ENCODE peak calls at places on chromosomes 11 and 22, in nine cellular contexts. One of them, this sample, is unnamed.

GRCh38 chr22:30382340-30382739 is 4.9 kb downstream of the RNF215 start:
- DNase-seq in transverse colon: no peak
- DNase-seq in posterior cingulate gyrus: no peak
- DNase-seq in stimulated activated CD4-positive, alpha-beta T cell treated with anti-CD3 and anti-CD28 coated beads, Interleukin-12 subunit alpha, Interleukin-12 subunit beta, amount 100 ng/mL, for 48 hours: no peak
- DNase-seq in activated B cell treated with CpG ODN at 0.5 μM for 24 hours: no peak
- DNase-seq in left lung: no peak
- DNase-seq in NCI-H1048: no peak
- DNase-seq in GM23338: no peak
- DNase-seq in germinal center: no peak
- DNase-seq in this sample: no peak

GRCh38 chr11:70203749-70204465 is 811 bp downstream of the FADD start:
- DNase-seq in activated B cell treated with CpG ODN at 0.5 μM for 24 hours: peak
- DNase-seq in NCI-H1048: no peak
- DNase-seq in germinal center: peak
- DNase-seq in stimulated activated CD4-positive, alpha-beta T cell treated with anti-CD3 and anti-CD28 coated beads, Interleukin-12 subunit alpha, Interleukin-12 subunit beta, amount 100 ng/mL, for 48 hours: peak
- DNase-seq in left lung: no peak
- DNase-seq in GM23338: peak
- DNase-seq in transverse colon: peak
- DNase-seq in posterior cingulate gyrus: peak
- DNase-seq in this sample: peak

GRCh38 chr11:80562726-80563125 is 1121.9 kb upstream of the TENM4 start:
- DNase-seq in activated B cell treated with CpG ODN at 0.5 μM for 24 hours: no peak
- DNase-seq in transverse colon: no peak
- DNase-seq in posterior cingulate gyrus: no peak
- DNase-seq in NCI-H1048: no peak
- DNase-seq in GM23338: peak
- DNase-seq in left lung: no peak
- DNase-seq in stimulated activated CD4-positive, alpha-beta T cell treated with anti-CD3 and anti-CD28 coated beads, Interleukin-12 subunit alpha, Interleukin-12 subunit beta, amount 100 ng/mL, for 48 hours: no peak
- DNase-seq in germinal center: no peak
- DNase-seq in this sample: no peak

GRCh38 chr11:57735655-57736298 is 5.5 kb upstream of the SELENOH start:
- DNase-seq in transverse colon: peak
- DNase-seq in left lung: no peak
- DNase-seq in stimulated activated CD4-positive, alpha-beta T cell treated with anti-CD3 and anti-CD28 coated beads, Interleukin-12 subunit alpha, Interleukin-12 subunit beta, amount 100 ng/mL, for 48 hours: no peak
- DNase-seq in GM23338: peak
- DNase-seq in posterior cingulate gyrus: no peak
- DNase-seq in germinal center: no peak
- DNase-seq in NCI-H1048: no peak
- DNase-seq in activated B cell treated with CpG ODN at 0.5 μM for 24 hours: no peak
- DNase-seq in this sample: no peak

GRCh38 chr11:68142028-68142412 is 20.8 kb upstream of the CHKA start:
- DNase-seq in germinal center: peak
- DNase-seq in activated B cell treated with CpG ODN at 0.5 μM for 24 hours: no peak
- DNase-seq in posterior cingulate gyrus: no peak
- DNase-seq in transverse colon: no peak
- DNase-seq in GM23338: no peak
- DNase-seq in NCI-H1048: no peak
- DNase-seq in left lung: peak
- DNase-seq in stimulated activated CD4-positive, alpha-beta T cell treated with anti-CD3 and anti-CD28 coated beads, Interleukin-12 subunit alpha, Interleukin-12 subunit beta, amount 100 ng/mL, for 48 hours: peak
- DNase-seq in this sample: peak

GRCh38 chr22:48488149-48488551 is 1339.5 kb downstream of the BRD1 start:
- DNase-seq in NCI-H1048: no peak
- DNase-seq in transverse colon: no peak
- DNase-seq in posterior cingulate gyrus: peak
- DNase-seq in GM23338: no peak
- DNase-seq in germinal center: no peak
- DNase-seq in stimulated activated CD4-positive, alpha-beta T cell treated with anti-CD3 and anti-CD28 coated beads, Interleukin-12 subunit alpha, Interleukin-12 subunit beta, amount 100 ng/mL, for 48 hours: no peak
- DNase-seq in activated B cell treated with CpG ODN at 0.5 μM for 24 hours: no peak
- DNase-seq in left lung: peak
- DNase-seq in this sample: no peak

GRCh38 chr11:115941481-115941993 is 437.3 kb upstream of the CADM1 start:
- DNase-seq in left lung: peak
- DNase-seq in GM23338: no peak
- DNase-seq in stimulated activated CD4-positive, alpha-beta T cell treated with anti-CD3 and anti-CD28 coated beads, Interleukin-12 subunit alpha, Interleukin-12 subunit beta, amount 100 ng/mL, for 48 hours: no peak
- DNase-seq in activated B cell treated with CpG ODN at 0.5 μM for 24 hours: no peak
- DNase-seq in transverse colon: peak
- DNase-seq in NCI-H1048: no peak
- DNase-seq in germinal center: no peak
- DNase-seq in posterior cingulate gyrus: peak
- DNase-seq in this sample: no peak

GRCh38 chr22:30253205-30253852 is 6.8 kb upstream of the LIF start:
- DNase-seq in germinal center: no peak
- DNase-seq in stimulated activated CD4-positive, alpha-beta T cell treated with anti-CD3 and anti-CD28 coated beads, Interleukin-12 subunit alpha, Interleukin-12 subunit beta, amount 100 ng/mL, for 48 hours: no peak
- DNase-seq in GM23338: no peak
- DNase-seq in NCI-H1048: no peak
- DNase-seq in transverse colon: peak
- DNase-seq in activated B cell treated with CpG ODN at 0.5 μM for 24 hours: no peak
- DNase-seq in posterior cingulate gyrus: no peak
- DNase-seq in left lung: peak
- DNase-seq in this sample: no peak

GRCh38 chr22:24994070-24994763 is 41.7 kb downstream of the KIAA1671 start:
- DNase-seq in GM23338: peak
- DNase-seq in NCI-H1048: no peak
- DNase-seq in transverse colon: peak
- DNase-seq in germinal center: no peak
- DNase-seq in posterior cingulate gyrus: no peak
- DNase-seq in left lung: peak
- DNase-seq in stimulated activated CD4-positive, alpha-beta T cell treated with anti-CD3 and anti-CD28 coated beads, Interleukin-12 subunit alpha, Interleukin-12 subunit beta, amount 100 ng/mL, for 48 hours: peak
- DNase-seq in activated B cell treated with CpG ODN at 0.5 μM for 24 hours: no peak
- DNase-seq in this sample: no peak

GRCh38 chr11:121067453-121067852 is 33.6 kb upstream of the TECTA start:
- DNase-seq in stimulated activated CD4-positive, alpha-beta T cell treated with anti-CD3 and anti-CD28 coated beads, Interleukin-12 subunit alpha, Interleukin-12 subunit beta, amount 100 ng/mL, for 48 hours: no peak
- DNase-seq in activated B cell treated with CpG ODN at 0.5 μM for 24 hours: no peak
- DNase-seq in transverse colon: no peak
- DNase-seq in GM23338: no peak
- DNase-seq in NCI-H1048: no peak
- DNase-seq in posterior cingulate gyrus: no peak
- DNase-seq in left lung: no peak
- DNase-seq in germinal center: no peak
- DNase-seq in this sample: no peak

GRCh38 chr11:14638561-14638960 is 5.0 kb upstream of the PDE3B start:
- DNase-seq in NCI-H1048: no peak
- DNase-seq in left lung: no peak
- DNase-seq in transverse colon: peak
- DNase-seq in posterior cingulate gyrus: no peak
- DNase-seq in GM23338: no peak
- DNase-seq in germinal center: no peak
- DNase-seq in activated B cell treated with CpG ODN at 0.5 μM for 24 hours: no peak
- DNase-seq in stimulated activated CD4-positive, alpha-beta T cell treated with anti-CD3 and anti-CD28 coated beads, Interleukin-12 subunit alpha, Interleukin-12 subunit beta, amount 100 ng/mL, for 48 hours: no peak
- DNase-seq in this sample: no peak

GRCh38 chr11:87368876-87369480 is 331.2 kb downstream of the TMEM135 start:
- DNase-seq in activated B cell treated with CpG ODN at 0.5 μM for 24 hours: no peak
- DNase-seq in left lung: no peak
- DNase-seq in posterior cingulate gyrus: no peak
- DNase-seq in GM23338: peak
- DNase-seq in germinal center: no peak
- DNase-seq in transverse colon: no peak
- DNase-seq in stimulated activated CD4-positive, alpha-beta T cell treated with anti-CD3 and anti-CD28 coated beads, Interleukin-12 subunit alpha, Interleukin-12 subunit beta, amount 100 ng/mL, for 48 hours: no peak
- DNase-seq in NCI-H1048: no peak
- DNase-seq in this sample: no peak

GRCh38 chr22:37485006-37485713 is 1.0 kb downstream of the MFNG start:
- DNase-seq in posterior cingulate gyrus: no peak
- DNase-seq in activated B cell treated with CpG ODN at 0.5 μM for 24 hours: peak
- DNase-seq in stimulated activated CD4-positive, alpha-beta T cell treated with anti-CD3 and anti-CD28 coated beads, Interleukin-12 subunit alpha, Interleukin-12 subunit beta, amount 100 ng/mL, for 48 hours: peak
- DNase-seq in germinal center: peak
- DNase-seq in transverse colon: no peak
- DNase-seq in left lung: peak
- DNase-seq in GM23338: no peak
- DNase-seq in NCI-H1048: no peak
- DNase-seq in this sample: peak

GRCh38 chr11:78651136-78651775 is 76.6 kb upstream of the NARS2 start:
- DNase-seq in NCI-H1048: no peak
- DNase-seq in left lung: no peak
- DNase-seq in GM23338: peak
- DNase-seq in activated B cell treated with CpG ODN at 0.5 μM for 24 hours: no peak
- DNase-seq in stimulated activated CD4-positive, alpha-beta T cell treated with anti-CD3 and anti-CD28 coated beads, Interleukin-12 subunit alpha, Interleukin-12 subunit beta, amount 100 ng/mL, for 48 hours: no peak
- DNase-seq in posterior cingulate gyrus: no peak
- DNase-seq in germinal center: no peak
- DNase-seq in transverse colon: no peak
- DNase-seq in this sample: no peak

GRCh38 chr11:22666700-22667439 is 459 bp downstream of the GAS2 start:
- DNase-seq in stimulated activated CD4-positive, alpha-beta T cell treated with anti-CD3 and anti-CD28 coated beads, Interleukin-12 subunit alpha, Interleukin-12 subunit beta, amount 100 ng/mL, for 48 hours: no peak
- DNase-seq in NCI-H1048: no peak
- DNase-seq in activated B cell treated with CpG ODN at 0.5 μM for 24 hours: no peak
- DNase-seq in germinal center: no peak
- DNase-seq in left lung: peak
- DNase-seq in GM23338: peak
- DNase-seq in posterior cingulate gyrus: peak
- DNase-seq in transverse colon: peak
- DNase-seq in this sample: no peak

GRCh38 chr11:97567801-97568200 is 1178.0 kb downstream of the JRKL start:
- DNase-seq in GM23338: no peak
- DNase-seq in posterior cingulate gyrus: no peak
- DNase-seq in germinal center: no peak
- DNase-seq in NCI-H1048: no peak
- DNase-seq in activated B cell treated with CpG ODN at 0.5 μM for 24 hours: no peak
- DNase-seq in transverse colon: no peak
- DNase-seq in stimulated activated CD4-positive, alpha-beta T cell treated with anti-CD3 and anti-CD28 coated beads, Interleukin-12 subunit alpha, Interleukin-12 subunit beta, amount 100 ng/mL, for 48 hours: no peak
- DNase-seq in left lung: no peak
- DNase-seq in this sample: no peak

GRCh38 chr11:27406498-27407354 is 43.7 kb upstream of the CCDC34 start:
- DNase-seq in germinal center: no peak
- DNase-seq in activated B cell treated with CpG ODN at 0.5 μM for 24 hours: no peak
- DNase-seq in left lung: no peak
- DNase-seq in GM23338: no peak
- DNase-seq in NCI-H1048: no peak
- DNase-seq in transverse colon: no peak
- DNase-seq in stimulated activated CD4-positive, alpha-beta T cell treated with anti-CD3 and anti-CD28 coated beads, Interleukin-12 subunit alpha, Interleukin-12 subunit beta, amount 100 ng/mL, for 48 hours: no peak
- DNase-seq in posterior cingulate gyrus: no peak
- DNase-seq in this sample: no peak

GRCh38 chr22:29517215-29517908 is 36.2 kb downstream of the THOC5 start:
- DNase-seq in germinal center: no peak
- DNase-seq in GM23338: no peak
- DNase-seq in left lung: no peak
- DNase-seq in NCI-H1048: peak
- DNase-seq in activated B cell treated with CpG ODN at 0.5 μM for 24 hours: no peak
- DNase-seq in stimulated activated CD4-positive, alpha-beta T cell treated with anti-CD3 and anti-CD28 coated beads, Interleukin-12 subunit alpha, Interleukin-12 subunit beta, amount 100 ng/mL, for 48 hours: no peak
- DNase-seq in posterior cingulate gyrus: no peak
- DNase-seq in transverse colon: no peak
- DNase-seq in this sample: no peak

GRCh38 chr11:129278586-129279319 is 86.6 kb upstream of the ARHGAP32 start:
- DNase-seq in germinal center: peak
- DNase-seq in transverse colon: peak
- DNase-seq in NCI-H1048: no peak
- DNase-seq in GM23338: peak
- DNase-seq in activated B cell treated with CpG ODN at 0.5 μM for 24 hours: peak
- DNase-seq in posterior cingulate gyrus: no peak
- DNase-seq in left lung: peak
- DNase-seq in stimulated activated CD4-positive, alpha-beta T cell treated with anti-CD3 and anti-CD28 coated beads, Interleukin-12 subunit alpha, Interleukin-12 subunit beta, amount 100 ng/mL, for 48 hours: no peak
- DNase-seq in this sample: no peak

GRCh38 chr22:25083414-25084166 is 116.1 kb upstream of the CRYBB3 start:
- DNase-seq in transverse colon: peak
- DNase-seq in activated B cell treated with CpG ODN at 0.5 μM for 24 hours: no peak
- DNase-seq in left lung: no peak
- DNase-seq in NCI-H1048: no peak
- DNase-seq in stimulated activated CD4-positive, alpha-beta T cell treated with anti-CD3 and anti-CD28 coated beads, Interleukin-12 subunit alpha, Interleukin-12 subunit beta, amount 100 ng/mL, for 48 hours: no peak
- DNase-seq in germinal center: no peak
- DNase-seq in posterior cingulate gyrus: no peak
- DNase-seq in GM23338: no peak
- DNase-seq in this sample: no peak

GRCh38 chr22:36148411-36148810 is 12.1 kb downstream of the APOL3 start:
- DNase-seq in posterior cingulate gyrus: no peak
- DNase-seq in stimulated activated CD4-positive, alpha-beta T cell treated with anti-CD3 and anti-CD28 coated beads, Interleukin-12 subunit alpha, Interleukin-12 subunit beta, amount 100 ng/mL, for 48 hours: no peak
- DNase-seq in activated B cell treated with CpG ODN at 0.5 μM for 24 hours: no peak
- DNase-seq in GM23338: no peak
- DNase-seq in left lung: no peak
- DNase-seq in germinal center: no peak
- DNase-seq in NCI-H1048: no peak
- DNase-seq in transverse colon: no peak
- DNase-seq in this sample: no peak

GRCh38 chr22:42856179-42856864 is 751 bp downstream of the ARFGAP3 start:
- DNase-seq in left lung: no peak
- DNase-seq in NCI-H1048: no peak
- DNase-seq in GM23338: peak
- DNase-seq in germinal center: no peak
- DNase-seq in posterior cingulate gyrus: peak
- DNase-seq in transverse colon: peak
- DNase-seq in activated B cell treated with CpG ODN at 0.5 μM for 24 hours: no peak
- DNase-seq in stimulated activated CD4-positive, alpha-beta T cell treated with anti-CD3 and anti-CD28 coated beads, Interleukin-12 subunit alpha, Interleukin-12 subunit beta, amount 100 ng/mL, for 48 hours: peak
- DNase-seq in this sample: peak

GRCh38 chr22:46797355-46797754 is 34.9 kb downstream of the TBC1D22A start:
- DNase-seq in GM23338: peak
- DNase-seq in transverse colon: no peak
- DNase-seq in stimulated activated CD4-positive, alpha-beta T cell treated with anti-CD3 and anti-CD28 coated beads, Interleukin-12 subunit alpha, Interleukin-12 subunit beta, amount 100 ng/mL, for 48 hours: no peak
- DNase-seq in NCI-H1048: no peak
- DNase-seq in left lung: peak
- DNase-seq in posterior cingulate gyrus: peak
- DNase-seq in germinal center: no peak
- DNase-seq in activated B cell treated with CpG ODN at 0.5 μM for 24 hours: peak
- DNase-seq in this sample: no peak

GRCh38 chr11:61092280-61092766 is 10.0 kb upstream of the CD5 start:
- DNase-seq in germinal center: peak
- DNase-seq in left lung: peak
- DNase-seq in GM23338: no peak
- DNase-seq in stimulated activated CD4-positive, alpha-beta T cell treated with anti-CD3 and anti-CD28 coated beads, Interleukin-12 subunit alpha, Interleukin-12 subunit beta, amount 100 ng/mL, for 48 hours: peak
- DNase-seq in transverse colon: peak
- DNase-seq in posterior cingulate gyrus: no peak
- DNase-seq in NCI-H1048: no peak
- DNase-seq in activated B cell treated with CpG ODN at 0.5 μM for 24 hours: peak
- DNase-seq in this sample: no peak

GRCh38 chr11:2739531-2740274 is 39.9 kb upstream of the KCNQ1OT1 start:
- DNase-seq in posterior cingulate gyrus: peak
- DNase-seq in activated B cell treated with CpG ODN at 0.5 μM for 24 hours: no peak
- DNase-seq in GM23338: no peak
- DNase-seq in NCI-H1048: no peak
- DNase-seq in transverse colon: no peak
- DNase-seq in left lung: peak
- DNase-seq in stimulated activated CD4-positive, alpha-beta T cell treated with anti-CD3 and anti-CD28 coated beads, Interleukin-12 subunit alpha, Interleukin-12 subunit beta, amount 100 ng/mL, for 48 hours: no peak
- DNase-seq in germinal center: no peak
- DNase-seq in this sample: no peak

GRCh38 chr11:32659672-32660071 is 76.0 kb downstream of the EIF3M start:
- DNase-seq in activated B cell treated with CpG ODN at 0.5 μM for 24 hours: no peak
- DNase-seq in left lung: no peak
- DNase-seq in posterior cingulate gyrus: no peak
- DNase-seq in GM23338: no peak
- DNase-seq in stimulated activated CD4-positive, alpha-beta T cell treated with anti-CD3 and anti-CD28 coated beads, Interleukin-12 subunit alpha, Interleukin-12 subunit beta, amount 100 ng/mL, for 48 hours: no peak
- DNase-seq in NCI-H1048: no peak
- DNase-seq in germinal center: no peak
- DNase-seq in transverse colon: no peak
- DNase-seq in this sample: no peak

GRCh38 chr11:266676-267439 is 11.3 kb upstream of the NLRP6 start:
- DNase-seq in activated B cell treated with CpG ODN at 0.5 μM for 24 hours: no peak
- DNase-seq in germinal center: no peak
- DNase-seq in posterior cingulate gyrus: no peak
- DNase-seq in left lung: no peak
- DNase-seq in transverse colon: no peak
- DNase-seq in GM23338: peak
- DNase-seq in stimulated activated CD4-positive, alpha-beta T cell treated with anti-CD3 and anti-CD28 coated beads, Interleukin-12 subunit alpha, Interleukin-12 subunit beta, amount 100 ng/mL, for 48 hours: no peak
- DNase-seq in NCI-H1048: no peak
- DNase-seq in this sample: peak

GRCh38 chr22:24926849-24927579 is 19.5 kb downstream of the LHFPL7 start:
- DNase-seq in NCI-H1048: no peak
- DNase-seq in left lung: no peak
- DNase-seq in activated B cell treated with CpG ODN at 0.5 μM for 24 hours: no peak
- DNase-seq in germinal center: no peak
- DNase-seq in stimulated activated CD4-positive, alpha-beta T cell treated with anti-CD3 and anti-CD28 coated beads, Interleukin-12 subunit alpha, Interleukin-12 subunit beta, amount 100 ng/mL, for 48 hours: no peak
- DNase-seq in GM23338: no peak
- DNase-seq in transverse colon: no peak
- DNase-seq in posterior cingulate gyrus: no peak
- DNase-seq in this sample: no peak

GRCh38 chr11:93267383-93267782 is 63.2 kb upstream of the DEUP1 start:
- DNase-seq in stimulated activated CD4-positive, alpha-beta T cell treated with anti-CD3 and anti-CD28 coated beads, Interleukin-12 subunit alpha, Interleukin-12 subunit beta, amount 100 ng/mL, for 48 hours: no peak
- DNase-seq in GM23338: no peak
- DNase-seq in germinal center: no peak
- DNase-seq in NCI-H1048: no peak
- DNase-seq in transverse colon: no peak
- DNase-seq in left lung: no peak
- DNase-seq in posterior cingulate gyrus: no peak
- DNase-seq in activated B cell treated with CpG ODN at 0.5 μM for 24 hours: no peak
- DNase-seq in this sample: no peak

This sample was measured in CD8-positive, alpha-beta T cell.